ENCODE peak calls at places on chromosomes 11 and 22, in six cellular contexts. Y is H9, W is PC-3, K is fibroblast of lung, I is GM23248, X is K562. C is an unnamed sample. For H3K4me1, the result is how much of the 10 kb centered on the place peaks cover.

GRCh38 chr11:65378928-65379638 is 3.4 kb downstream of the SLC25A45 start:
- DNase-seq in Y (no peak), W (no peak), K (no peak), I (no peak), X (no peak), C (no peak)

GRCh38 chr11:112292785-112293407 is 32.2 kb upstream of the PLET1 start:
- DNase-seq in Y (no peak), W (peak), K (peak), I (peak), X (no peak), C (no peak)

GRCh38 chr11:10930224-10930960 is 72.5 kb upstream of the ZBED5 start:
- DNase-seq in Y (no peak), W (peak), K (peak), I (peak), X (no peak), C (no peak)

GRCh38 chr11:57476883-57477506 is 16.7 kb downstream of the RTN4RL2 start:
- DNase-seq in Y (peak), W (peak), K (peak), I (peak), X (no peak), C (peak)

GRCh38 chr22:28791124-28791523 is 9.2 kb downstream of the XBP1 start:
- DNase-seq in Y (no peak), W (no peak), K (no peak), I (no peak), X (no peak), C (no peak)

GRCh38 chr22:50526849-50527801 is 1.7 kb upstream of the SCO2 start:
- DNase-seq in Y (peak), W (peak), K (peak), I (no peak), X (peak), C (peak)

GRCh38 chr11:419248-420005 is 4.6 kb upstream of the SIGIRR start:
- DNase-seq in Y (no peak), W (no peak), K (no peak), I (no peak), X (no peak), C (no peak)

GRCh38 chr11:61489833-61490585 is 18.5 kb upstream of the LRRC10B start:
- DNase-seq in Y (peak), W (peak), K (peak), I (peak), X (no peak), C (peak)

GRCh38 chr11:10492084-10492483 is 37.0 kb downstream of the AMPD3 start:
- DNase-seq in Y (no peak), W (no peak), K (no peak), I (no peak), X (no peak), C (no peak)

GRCh38 chr11:35289821-35290220 is 129.5 kb downstream of the SLC1A2 start:
- DNase-seq in Y (no peak), W (peak), K (peak), I (peak), X (no peak), C (no peak)

GRCh38 chr11:5252280-5253265 is 2.0 kb downstream of the HBG2 start:
- DNase-seq in Y (no peak), W (no peak), K (no peak), I (no peak), X (peak), C (no peak)

GRCh38 chr11:62401781-62402180 is 17.1 kb upstream of the SCGB1A1 start:
- DNase-seq in Y (no peak), W (no peak), K (no peak), I (peak), X (no peak), C (peak)

GRCh38 chr11:79199729-79200354 is 241.0 kb downstream of the TENM4 start:
- DNase-seq in Y (no peak), W (no peak), K (no peak), I (no peak), X (no peak), C (no peak)

GRCh38 chr11:79626135-79626748 is 185.4 kb upstream of the TENM4 start:
- DNase-seq in Y (no peak), W (peak), K (peak), I (no peak), X (no peak), C (no peak)

GRCh38 chr11:70558651-70559050 is 160.3 kb downstream of the CTTN start:
- DNase-seq in Y (no peak), W (no peak), K (no peak), I (no peak), X (no peak), C (peak)

GRCh38 chr11:20027546-20028014 is 132.7 kb downstream of the DBX1 start:
- DNase-seq in Y (no peak), W (no peak), K (peak), I (no peak), X (no peak), C (no peak)
- H3K9ac ChIP-seq in Y (no peak), W (peak), K (no peak), I (no peak), X (no peak), C (no peak)

GRCh38 chr11:114295676-114296081 is 520 bp upstream of the NNMT start:
- DNase-seq in Y (no peak), W (no peak), K (no peak), I (peak), X (no peak), C (no peak)
- H3K27ac ChIP-seq in Y (no peak), W (peak), K (peak), I (peak), X (peak), C (peak)

GRCh38 chr22:19086944-19087343 is 35.3 kb downstream of the DGCR2 start:
- DNase-seq in Y (no peak), W (peak), K (peak), I (peak), X (peak), C (peak)
- H3K4me1 ChIP-seq in Y (under half), W (under half), K (under half), I (under half), X (under half), C (under half)

GRCh38 chr11:72113170-72113808 is 794 bp upstream of the ANAPC15 start:
- DNase-seq in Y (no peak), W (no peak), K (peak), I (peak), X (no peak), C (no peak)

GRCh38 chr11:72111300-72111699 is 1.2 kb downstream of the ANAPC15 start:
- DNase-seq in Y (no peak), W (no peak), K (no peak), I (no peak), X (no peak), C (no peak)

GRCh38 chr11:72111803-72112540 is 523 bp downstream of the ANAPC15 start:
- DNase-seq in Y (peak), W (peak), K (peak), I (peak), X (peak), C (peak)

GRCh38 chr11:72114570-72114969 is 2.1 kb upstream of the ANAPC15 start:
- DNase-seq in Y (no peak), W (no peak), K (no peak), I (peak), X (no peak), C (no peak)

DNA sequence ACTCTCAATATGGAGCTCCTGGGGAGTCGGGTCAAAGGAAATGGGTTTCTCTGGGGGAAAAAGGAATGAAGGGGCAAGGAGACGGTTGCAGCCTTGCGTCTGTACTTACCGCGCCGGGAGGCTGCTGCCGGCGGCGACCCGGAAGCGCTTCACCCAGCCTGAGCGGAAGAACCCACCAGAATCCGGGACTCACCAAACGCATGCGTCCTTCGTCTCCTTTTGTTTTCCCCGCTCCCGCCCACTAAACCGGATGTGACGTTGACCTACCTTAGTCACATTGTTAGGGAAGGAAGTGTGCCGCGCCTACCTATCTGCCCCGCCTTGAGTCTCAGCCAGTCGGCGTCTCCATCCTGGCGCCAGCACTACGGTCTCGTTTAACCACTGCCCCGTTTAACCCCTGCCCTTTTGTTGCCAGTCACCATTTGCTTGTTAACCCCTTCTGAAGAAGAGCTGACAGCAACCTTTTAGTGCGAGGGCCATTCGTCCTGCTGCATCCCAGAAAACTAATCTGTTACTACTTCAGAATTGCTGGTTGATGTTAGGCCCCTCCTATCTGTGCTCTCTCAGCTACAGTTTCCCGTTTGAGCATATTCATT is at the start of gene ANAPC15:
- DNase-seq in Y (peak), W (peak), K (peak), I (peak), X (peak), C (peak)
- H3K9ac ChIP-seq in Y (peak), W (peak), K (peak), I (peak), X (peak), C (peak)

GRCh38 chr11:129888451-129888850 is 6.9 kb downstream of the NFRKB start:
- DNase-seq in Y (no peak), W (no peak), K (no peak), I (no peak), X (no peak), C (no peak)
- H3K27ac ChIP-seq in Y (no peak), W (no peak), K (no peak), I (no peak), X (no peak), C (no peak)

GRCh38 chr11:72777755-72778278 is 16.0 kb downstream of the STARD10 start:
- DNase-seq in Y (no peak), W (no peak), K (no peak), I (no peak), X (no peak), C (no peak)

GRCh38 chr11:72774499-72774898 is 19.3 kb downstream of the STARD10 start:
- DNase-seq in Y (no peak), W (no peak), K (no peak), I (no peak), X (no peak), C (no peak)

GRCh38 chr11:72776844-72777754 is 16.7 kb downstream of the STARD10 start:
- DNase-seq in Y (no peak), W (no peak), K (no peak), I (no peak), X (peak), C (no peak)

GRCh38 chr11:72775288-72776110 is 18.3 kb downstream of the STARD10 start:
- DNase-seq in Y (no peak), W (no peak), K (no peak), I (no peak), X (no peak), C (no peak)

DNA sequence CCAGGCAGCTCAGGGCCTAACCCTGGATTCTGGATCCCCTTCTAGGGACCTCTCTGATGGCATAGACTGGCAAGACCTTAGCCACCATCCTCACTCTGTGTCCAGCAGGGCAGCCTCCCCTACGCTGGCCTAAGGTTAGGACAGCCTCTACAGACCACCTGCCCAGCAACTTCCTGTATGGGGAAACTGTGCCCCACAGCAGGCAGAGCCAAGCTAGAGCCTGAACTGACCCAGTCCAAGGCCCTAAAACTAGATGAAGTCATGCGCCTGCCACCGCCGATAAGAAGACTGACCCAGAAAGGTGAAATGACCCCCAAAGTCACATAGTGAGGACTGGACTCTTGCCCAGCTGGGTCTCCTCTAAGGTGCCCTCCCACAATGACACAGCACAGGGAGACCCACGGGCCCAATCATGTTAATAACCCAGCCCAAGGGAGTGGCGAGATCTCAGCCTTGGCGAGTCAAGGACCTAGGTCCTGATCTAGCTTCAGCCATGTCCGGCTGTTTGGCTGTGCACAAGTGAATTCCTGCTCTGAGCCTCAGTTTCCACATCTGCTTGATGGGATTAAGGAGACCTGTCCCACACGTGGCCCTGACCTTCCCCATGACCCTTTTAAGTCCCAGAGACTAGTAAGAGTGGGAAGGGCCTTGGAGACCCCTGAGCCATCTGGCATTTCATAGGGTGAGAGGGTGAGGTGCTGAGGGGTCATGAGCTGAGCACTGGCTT is 17.6 kb downstream of the STARD10 start:
- DNase-seq in Y (no peak), W (no peak), K (no peak), I (no peak), X (peak), C (no peak)
- H3K4me1 ChIP-seq in Y (under half), W (under half), K (under half), I (under half), X (half or more), C (under half)

GRCh38 chr22:19878461-19879247 is 24.0 kb upstream of the GNB1L start:
- DNase-seq in Y (no peak), W (no peak), K (no peak), I (peak), X (no peak), C (peak)

GRCh38 chr22:19879248-19879575 is 24.5 kb upstream of the GNB1L start:
- DNase-seq in Y (peak), W (no peak), K (no peak), I (no peak), X (no peak), C (peak)

GRCh38 chr22:19880786-19881569 is 26.3 kb upstream of the GNB1L start:
- DNase-seq in Y (peak), W (peak), K (peak), I (peak), X (peak), C (peak)

GRCh38 chr22:19879996-19880785 is 25.5 kb upstream of the GNB1L start:
- DNase-seq in Y (peak), W (no peak), K (no peak), I (no peak), X (no peak), C (peak)

DNA sequence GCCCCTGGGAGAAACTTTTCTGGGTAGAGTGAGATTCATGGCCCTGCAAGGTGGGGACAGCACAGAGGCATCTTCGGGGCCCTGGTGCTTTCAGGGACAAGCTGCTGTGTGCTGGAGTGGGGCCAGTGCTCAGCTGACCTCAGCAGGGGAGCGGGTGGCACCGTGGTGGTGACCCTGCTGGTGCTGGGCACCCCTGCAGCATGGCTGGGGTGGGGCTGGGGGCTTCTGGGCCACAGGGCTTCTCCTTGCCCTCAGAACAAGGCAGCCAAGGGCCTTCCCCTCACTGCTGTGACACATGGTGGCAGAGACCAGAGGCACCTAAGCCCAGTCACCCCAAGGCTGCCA is 24.9 kb upstream of the GNB1L start:
- DNase-seq in Y (peak), W (no peak), K (no peak), I (peak), X (no peak), C (peak)
- H3K9ac ChIP-seq in Y (no peak), W (no peak), K (no peak), I (peak), X (peak), C (no peak)

GRCh38 chr22:24426436-24426835 is 963 bp upstream of the ADORA2A start:
- DNase-seq in Y (no peak), W (no peak), K (no peak), I (no peak), X (no peak), C (no peak)

GRCh38 chr22:24429411-24430365 is 2.3 kb downstream of the ADORA2A start:
- DNase-seq in Y (peak), W (peak), K (peak), I (peak), X (no peak), C (peak)

GRCh38 chr22:24426859-24427499 is 420 bp upstream of the ADORA2A start:
- DNase-seq in Y (no peak), W (no peak), K (no peak), I (no peak), X (no peak), C (peak)

GRCh38 chr22:24428751-24429410 is 1.5 kb downstream of the ADORA2A start:
- DNase-seq in Y (no peak), W (no peak), K (no peak), I (no peak), X (no peak), C (peak)

GRCh38 chr22:24427500-24428164 is at the start of gene ADORA2A:
- DNase-seq in Y (no peak), W (no peak), K (no peak), I (no peak), X (no peak), C (peak)
- H3K27ac ChIP-seq in Y (no peak), W (no peak), K (no peak), I (no peak), X (no peak), C (no peak)

GRCh38 chr11:118907051-118907748 is 18.5 kb downstream of the BCL9L start:
- DNase-seq in Y (peak), W (peak), K (peak), I (peak), X (peak), C (peak)
- H3K4me1 ChIP-seq in Y (under half), W (under half), K (under half), I (under half), X (under half), C (under half)

C was measured in kidney.